ENCODE peak calls at places on chromosome 6, in four cellular contexts. One of them, this sample, is unnamed.

GRCh38 chr6:110488606-110489005 is 12.2 kb upstream of the SLC22A16 start:
- DNase-seq in H1: no peak
- DNase-seq in trophoblast cell: no peak
- DNase-seq in neuronal stem cell: no peak
- DNase-seq in this sample: no peak

GRCh38 chr6:15522427-15522826 is 140.4 kb downstream of the DTNBP1 start:
- DNase-seq in neuronal stem cell: no peak
- DNase-seq in trophoblast cell: no peak
- DNase-seq in H1: no peak
- DNase-seq in this sample: no peak

GRCh38 chr6:151900897-151901485 is 93.5 kb downstream of the ESR1 start:
- DNase-seq in H1: no peak
- DNase-seq in neuronal stem cell: no peak
- DNase-seq in trophoblast cell: peak; percentile 86
- DNase-seq in this sample: no peak

GRCh38 chr6:26215200-26216014 is 128.2 kb downstream of the HFE start:
- DNase-seq in H1: no peak
- DNase-seq in neuronal stem cell: no peak
- DNase-seq in trophoblast cell: peak; percentile 48
- DNase-seq in this sample: peak; percentile 59

GRCh38 chr6:81575446-81575845 is 177.0 kb downstream of the TENT5A start:
- DNase-seq in H1: no peak
- DNase-seq in trophoblast cell: peak; percentile 62
- DNase-seq in neuronal stem cell: no peak
- DNase-seq in this sample: peak; percentile 86

GRCh38 chr6:142716097-142716496 is 228.9 kb downstream of the HIVEP2 start:
- DNase-seq in neuronal stem cell: no peak
- DNase-seq in H1: no peak
- DNase-seq in trophoblast cell: no peak
- DNase-seq in this sample: no peak

GRCh38 chr6:95693108-95693507 is 115.8 kb downstream of the MANEA start:
- DNase-seq in trophoblast cell: peak; percentile 35
- DNase-seq in neuronal stem cell: peak; percentile 51
- DNase-seq in H1: no peak
- DNase-seq in this sample: peak; percentile 4

GRCh38 chr6:7543761-7544424 is 2.4 kb downstream of the DSP start:
- DNase-seq in trophoblast cell: peak; percentile 24
- DNase-seq in H1: no peak
- DNase-seq in neuronal stem cell: no peak
- DNase-seq in this sample: peak; percentile 32

GRCh38 chr6:25991785-25992412 is 29.3 kb downstream of the TRIM38 start:
- DNase-seq in trophoblast cell: peak; percentile 80
- DNase-seq in H1: peak; percentile 10
- DNase-seq in neuronal stem cell: peak; percentile 48
- DNase-seq in this sample: peak; percentile 77

GRCh38 chr6:79548310-79548709 is 11.1 kb upstream of the LCA5 start:
- DNase-seq in neuronal stem cell: no peak
- DNase-seq in H1: no peak
- DNase-seq in trophoblast cell: no peak
- DNase-seq in this sample: no peak

GRCh38 chr6:79544939-79545450 is 7.8 kb upstream of the LCA5 start:
- DNase-seq in H1: peak; percentile 83
- DNase-seq in neuronal stem cell: peak; percentile 84
- DNase-seq in trophoblast cell: peak; percentile 99
- DNase-seq in this sample: peak; percentile 100

GRCh38 chr6:79544299-79544927 is 7.2 kb upstream of the LCA5 start:
- DNase-seq in neuronal stem cell: no peak
- DNase-seq in H1: no peak
- DNase-seq in trophoblast cell: peak; percentile 26
- DNase-seq in this sample: peak; percentile 68

GRCh38 chr6:79543886-79544285 is 6.7 kb upstream of the LCA5 start:
- DNase-seq in neuronal stem cell: no peak
- DNase-seq in H1: no peak
- DNase-seq in trophoblast cell: no peak
- DNase-seq in this sample: no peak

DNA sequence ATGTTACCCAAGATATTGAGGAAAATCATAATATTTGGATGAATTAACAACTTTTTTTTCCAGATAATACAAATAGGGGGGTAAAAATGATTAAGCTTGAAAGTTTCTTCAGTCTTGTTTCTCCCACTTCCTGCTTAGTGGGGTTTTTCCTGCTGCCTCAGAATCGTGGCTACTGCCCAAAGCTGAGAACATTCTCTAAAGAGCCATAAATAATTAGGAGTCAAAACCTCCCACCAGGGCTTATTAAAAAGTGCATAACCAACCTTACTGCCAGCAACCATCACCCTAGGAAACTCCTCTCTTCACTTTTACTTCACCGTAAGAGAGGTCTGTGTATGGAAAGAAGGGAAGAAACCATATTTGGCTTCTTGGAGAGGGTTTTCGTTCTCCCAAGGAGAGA is 9.0 kb upstream of the LCA5 start:
- DNase-seq in H1: no peak
- DNase-seq in trophoblast cell: no peak
- DNase-seq in neuronal stem cell: no peak
- DNase-seq in this sample: peak; percentile 63
- H2BK12ac ChIP-seq in H1: peak overlapping the region; percentile 35
- H2BK12ac ChIP-seq in trophoblast cell: no peak overlapping the region
- H2BK12ac ChIP-seq in neuronal stem cell: no peak overlapping the region
- H2BK12ac ChIP-seq in this sample: no peak overlapping the region

GRCh38 chr6:149128489-149129145 is 188.9 kb upstream of the TAB2 start:
- DNase-seq in H1: no peak
- DNase-seq in neuronal stem cell: no peak
- DNase-seq in trophoblast cell: no peak
- DNase-seq in this sample: peak; percentile 20
- H3K4me2 ChIP-seq in H1: no peak overlapping the region
- H3K4me2 ChIP-seq in neuronal stem cell: no peak overlapping the region
- H3K4me2 ChIP-seq in trophoblast cell: no peak overlapping the region
- H3K4me2 ChIP-seq in this sample: no peak overlapping the region

DNA sequence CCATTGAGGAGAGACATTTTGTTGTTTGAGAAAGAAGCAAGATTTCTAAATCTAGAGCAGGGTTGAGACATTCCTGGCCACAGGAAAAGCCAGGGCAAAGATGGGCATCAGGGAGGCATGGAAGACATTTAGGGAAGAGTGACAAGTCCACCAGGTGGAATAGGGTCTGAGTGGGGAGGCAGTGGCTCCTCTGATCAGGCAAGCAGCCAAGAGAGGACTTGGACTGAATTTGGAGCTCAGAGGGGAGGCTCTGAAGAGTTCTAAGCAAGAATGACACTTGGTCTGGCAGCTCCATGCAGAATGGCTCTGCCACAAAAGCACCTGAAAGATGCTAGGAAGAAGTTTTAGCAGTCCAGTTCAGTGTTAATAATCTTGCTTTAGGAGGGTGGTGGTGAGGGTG is 120.8 kb downstream of the FYN start:
- DNase-seq in H1: no peak
- DNase-seq in trophoblast cell: no peak
- DNase-seq in neuronal stem cell: no peak
- DNase-seq in this sample: no peak
- H2BK12ac ChIP-seq in H1: peak overlapping the region; percentile 64
- H2BK12ac ChIP-seq in trophoblast cell: no peak overlapping the region
- H2BK12ac ChIP-seq in neuronal stem cell: no peak overlapping the region
- H2BK12ac ChIP-seq in this sample: no peak overlapping the region

DNA sequence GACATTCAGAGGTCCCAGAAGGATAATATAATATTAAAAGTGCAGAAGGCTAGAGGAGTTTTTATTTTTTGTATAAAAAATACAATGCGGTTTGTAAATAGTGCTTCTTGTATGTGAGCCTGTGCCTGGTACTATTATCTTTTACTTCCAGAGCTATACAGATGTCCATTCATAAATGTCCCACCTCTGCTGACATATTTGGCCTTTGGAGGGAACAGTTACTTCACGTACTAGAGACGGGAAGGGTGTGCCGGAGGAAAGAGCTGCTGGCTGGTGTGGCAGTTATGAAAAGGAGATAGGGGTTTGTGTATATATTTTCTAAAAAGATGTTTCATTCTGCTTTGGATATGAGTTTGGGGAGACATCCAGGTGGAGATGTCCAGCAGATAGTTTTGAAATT is 8.8 kb downstream of the CD109 start:
- DNase-seq in neuronal stem cell: no peak
- DNase-seq in H1: no peak
- DNase-seq in trophoblast cell: no peak
- DNase-seq in this sample: no peak
- H3K4me2 ChIP-seq in neuronal stem cell: no peak overlapping the region
- H3K4me2 ChIP-seq in H1: no peak overlapping the region
- H3K4me2 ChIP-seq in trophoblast cell: no peak overlapping the region
- H3K4me2 ChIP-seq in this sample: no peak overlapping the region

GRCh38 chr6:83430606-83431544 is at the start of gene ME1:
- DNase-seq in neuronal stem cell: peak; percentile 52
- DNase-seq in trophoblast cell: peak; percentile 49
- DNase-seq in H1: peak; percentile 36
- DNase-seq in this sample: peak; percentile 93
- H2BK12ac ChIP-seq in neuronal stem cell: peak within 1 kb of the TSS; percentile 90
- H2BK12ac ChIP-seq in trophoblast cell: peak within 1 kb of the TSS; percentile 72
- H2BK12ac ChIP-seq in H1: peak within 1 kb of the TSS; percentile 73
- H2BK12ac ChIP-seq in this sample: peak within 1 kb of the TSS; percentile 75

DNA sequence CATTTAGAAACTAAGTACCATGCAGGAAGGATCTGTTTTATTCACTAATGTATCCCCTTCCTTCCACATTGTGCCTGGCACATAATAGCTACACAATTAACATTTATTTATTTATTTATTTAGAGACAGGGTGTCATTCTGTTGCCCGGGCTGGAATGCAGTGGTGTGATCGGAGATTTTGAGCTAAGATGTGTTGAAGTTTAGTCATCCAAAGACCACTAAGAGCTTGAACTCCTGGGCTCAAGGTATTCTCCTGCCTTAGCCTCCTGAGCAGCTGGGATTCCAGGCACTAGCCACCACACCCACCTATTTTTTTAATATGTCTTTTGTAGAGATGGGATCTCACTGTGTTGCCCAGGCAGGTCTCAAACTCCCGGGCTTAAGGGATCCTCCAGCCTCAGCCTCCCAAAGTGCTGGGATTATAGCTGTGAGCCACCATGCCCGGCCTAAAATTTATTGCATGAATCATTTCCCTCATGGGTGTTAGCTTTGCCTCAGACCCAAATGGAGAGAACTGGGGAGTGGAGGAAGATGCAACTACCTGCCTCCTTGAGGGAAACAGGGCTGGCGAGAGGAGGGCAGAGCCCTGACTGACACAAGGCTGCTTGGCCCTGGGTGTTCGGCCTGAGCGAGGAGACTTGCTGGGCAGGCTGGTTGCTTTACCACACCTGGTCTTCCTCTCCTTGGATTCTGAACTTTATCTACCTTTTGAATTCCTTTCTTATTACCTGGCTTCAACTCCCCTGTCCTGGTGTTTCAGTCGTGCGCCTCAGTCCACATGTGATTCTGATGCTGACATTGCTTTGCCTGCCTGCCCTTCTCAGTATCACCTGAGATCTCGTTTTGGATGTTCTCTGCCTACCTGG is 1.7 kb upstream of the DYNLT1 start:
- DNase-seq in H1: no peak
- DNase-seq in trophoblast cell: peak; percentile 82
- DNase-seq in neuronal stem cell: no peak
- DNase-seq in this sample: no peak
- H3K4me2 ChIP-seq in H1: no peak overlapping the region
- H3K4me2 ChIP-seq in trophoblast cell: no peak overlapping the region
- H3K4me2 ChIP-seq in neuronal stem cell: no peak overlapping the region
- H3K4me2 ChIP-seq in this sample: no peak overlapping the region

DNA sequence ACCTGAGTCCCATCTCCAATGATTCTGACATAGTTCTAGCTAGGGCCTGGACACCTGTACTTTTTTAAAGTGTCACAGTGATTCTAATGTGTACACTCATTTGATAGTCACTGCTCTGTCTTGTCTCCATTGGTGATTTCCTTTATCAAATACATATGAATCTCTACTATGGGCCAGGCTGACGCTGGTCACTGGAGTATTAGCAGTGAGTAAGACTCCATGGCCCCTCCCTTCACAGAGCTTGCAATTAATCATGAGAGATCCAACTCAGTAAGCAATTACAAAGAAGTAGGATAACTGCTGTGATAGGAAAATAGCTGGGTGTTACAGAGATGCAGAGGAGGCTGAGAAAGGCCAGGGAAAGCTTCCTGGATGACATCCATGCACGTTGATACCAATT is 19.3 kb upstream of the SASH1 start:
- DNase-seq in neuronal stem cell: no peak
- DNase-seq in trophoblast cell: no peak
- DNase-seq in H1: no peak
- DNase-seq in this sample: peak; percentile 75
- H2BK12ac ChIP-seq in neuronal stem cell: no peak overlapping the region
- H2BK12ac ChIP-seq in trophoblast cell: no peak overlapping the region
- H2BK12ac ChIP-seq in H1: no peak overlapping the region
- H2BK12ac ChIP-seq in this sample: no peak overlapping the region

GRCh38 chr6:40542175-40542764 is 44.9 kb downstream of the LRFN2 start:
- DNase-seq in neuronal stem cell: no peak
- DNase-seq in trophoblast cell: no peak
- DNase-seq in H1: no peak
- DNase-seq in this sample: no peak

GRCh38 chr6:40543776-40544175 is 43.4 kb downstream of the LRFN2 start:
- DNase-seq in neuronal stem cell: no peak
- DNase-seq in trophoblast cell: no peak
- DNase-seq in H1: no peak
- DNase-seq in this sample: no peak

GRCh38 chr6:40541556-40542174 is 45.5 kb downstream of the LRFN2 start:
- DNase-seq in H1: no peak
- DNase-seq in trophoblast cell: no peak
- DNase-seq in neuronal stem cell: no peak
- DNase-seq in this sample: no peak

GRCh38 chr6:40540790-40541189 is 46.4 kb downstream of the LRFN2 start:
- DNase-seq in trophoblast cell: no peak
- DNase-seq in neuronal stem cell: no peak
- DNase-seq in H1: no peak
- DNase-seq in this sample: no peak

DNA sequence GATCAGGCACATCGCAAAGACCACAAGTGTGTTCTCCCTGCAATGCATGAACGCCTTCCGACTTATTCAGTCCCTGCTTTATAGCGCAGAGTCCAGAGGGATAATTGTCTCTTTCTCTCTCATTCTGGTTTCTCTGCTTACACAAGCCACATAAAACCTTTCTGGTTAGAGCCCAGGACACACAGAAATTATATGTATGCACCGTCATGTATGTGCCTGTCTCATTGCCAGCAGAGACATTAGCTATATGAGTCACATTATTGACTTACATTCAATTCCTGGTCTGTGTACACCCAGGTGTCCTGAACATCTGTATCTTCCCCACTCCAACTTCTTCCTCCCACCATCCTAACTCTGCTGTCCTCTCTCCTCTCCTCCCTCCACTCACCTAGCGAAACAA is 44.0 kb downstream of the LRFN2 start:
- DNase-seq in neuronal stem cell: no peak
- DNase-seq in H1: no peak
- DNase-seq in trophoblast cell: no peak
- DNase-seq in this sample: no peak
- H3K4me2 ChIP-seq in neuronal stem cell: no peak overlapping the region
- H3K4me2 ChIP-seq in H1: no peak overlapping the region
- H3K4me2 ChIP-seq in trophoblast cell: no peak overlapping the region
- H3K4me2 ChIP-seq in this sample: no peak overlapping the region

DNA sequence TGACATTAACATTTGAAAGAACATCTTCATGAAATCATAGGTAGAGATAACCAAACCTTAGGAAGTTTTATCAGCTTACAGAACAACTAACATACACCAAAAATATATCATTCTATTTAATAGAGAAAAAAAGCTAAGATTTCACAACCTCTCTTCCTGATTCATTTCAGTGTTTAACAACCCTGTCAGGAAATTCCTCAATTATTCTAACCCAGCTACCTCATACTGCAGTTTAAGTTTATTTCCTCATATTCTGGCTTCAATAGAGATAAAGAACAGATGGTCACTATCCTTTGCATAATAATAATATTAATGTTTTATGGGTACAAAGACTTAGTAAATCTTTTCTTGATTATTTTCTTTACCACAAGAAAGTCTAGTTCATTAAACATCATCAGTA is 112.9 kb upstream of the HSF2 start:
- DNase-seq in neuronal stem cell: no peak
- DNase-seq in H1: no peak
- DNase-seq in trophoblast cell: no peak
- DNase-seq in this sample: no peak
- H2BK12ac ChIP-seq in neuronal stem cell: no peak overlapping the region
- H2BK12ac ChIP-seq in H1: no peak overlapping the region
- H2BK12ac ChIP-seq in trophoblast cell: no peak overlapping the region
- H2BK12ac ChIP-seq in this sample: no peak overlapping the region

This sample was measured in mesenchymal stem cell.